ENCODE peak calls at places on chromosome 5, in nine cellular contexts. One of them, this sample, is unnamed. For H3K9me3, the result is how much of the 10 kb centered on the place peaks cover.

GRCh38 chr5:84327591-84327990 is 57.1 kb downstream of the EDIL3 start:
- DNase-seq in IMR-90: no peak
- DNase-seq in psoas muscle: no peak
- DNase-seq in H9: no peak
- DNase-seq in body of pancreas: no peak
- DNase-seq in keratinocyte: no peak
- DNase-seq in stomach: no peak
- DNase-seq in CD4-positive, alpha-beta T cell: no peak
- DNase-seq in gastrocnemius medialis: no peak
- DNase-seq in this sample: no peak

GRCh38 chr5:158155811-158156495 is 297.0 kb upstream of the CLINT1 start:
- DNase-seq in IMR-90: no peak
- DNase-seq in psoas muscle: no peak
- DNase-seq in H9: no peak
- DNase-seq in body of pancreas: no peak
- DNase-seq in keratinocyte: no peak
- DNase-seq in stomach: no peak
- DNase-seq in CD4-positive, alpha-beta T cell: no peak
- DNase-seq in gastrocnemius medialis: no peak
- DNase-seq in this sample: no peak

GRCh38 chr5:34914671-34915138 is 599 bp downstream of the RAD1 start:
- DNase-seq in IMR-90: peak
- DNase-seq in psoas muscle: peak
- DNase-seq in H9: peak
- DNase-seq in body of pancreas: peak
- DNase-seq in keratinocyte: no peak
- DNase-seq in stomach: peak
- DNase-seq in CD4-positive, alpha-beta T cell: no peak
- DNase-seq in gastrocnemius medialis: peak
- DNase-seq in this sample: no peak

GRCh38 chr5:137254695-137255094 is 244.4 kb downstream of the SPOCK1 start:
- DNase-seq in IMR-90: no peak
- DNase-seq in psoas muscle: no peak
- DNase-seq in H9: no peak
- DNase-seq in body of pancreas: peak
- DNase-seq in keratinocyte: no peak
- DNase-seq in stomach: no peak
- DNase-seq in CD4-positive, alpha-beta T cell: no peak
- DNase-seq in gastrocnemius medialis: peak
- DNase-seq in this sample: no peak

GRCh38 chr5:132110930-132111329 is 37.3 kb downstream of the CSF2 start:
- DNase-seq in IMR-90: peak
- DNase-seq in psoas muscle: no peak
- DNase-seq in H9: no peak
- DNase-seq in body of pancreas: no peak
- DNase-seq in keratinocyte: no peak
- DNase-seq in stomach: no peak
- DNase-seq in CD4-positive, alpha-beta T cell: no peak
- DNase-seq in gastrocnemius medialis: no peak
- DNase-seq in this sample: no peak

GRCh38 chr5:15959560-15960164 is 219.9 kb downstream of the MARCHF11 start:
- DNase-seq in IMR-90: no peak
- DNase-seq in psoas muscle: no peak
- DNase-seq in H9: no peak
- DNase-seq in body of pancreas: no peak
- DNase-seq in keratinocyte: no peak
- DNase-seq in stomach: no peak
- DNase-seq in CD4-positive, alpha-beta T cell: no peak
- DNase-seq in gastrocnemius medialis: no peak
- DNase-seq in this sample: no peak

GRCh38 chr5:64939772-64940510 is 171.2 kb downstream of the CWC27 start:
- DNase-seq in IMR-90: peak
- DNase-seq in psoas muscle: no peak
- DNase-seq in H9: peak
- DNase-seq in body of pancreas: no peak
- DNase-seq in keratinocyte: no peak
- DNase-seq in stomach: peak
- DNase-seq in CD4-positive, alpha-beta T cell: no peak
- DNase-seq in gastrocnemius medialis: no peak
- DNase-seq in this sample: peak

GRCh38 chr5:65483474-65484346 is 2.0 kb upstream of the ADAMTS6 start:
- DNase-seq in IMR-90: peak
- DNase-seq in psoas muscle: no peak
- DNase-seq in H9: no peak
- DNase-seq in body of pancreas: no peak
- DNase-seq in keratinocyte: peak
- DNase-seq in stomach: no peak
- DNase-seq in CD4-positive, alpha-beta T cell: no peak
- DNase-seq in gastrocnemius medialis: no peak
- DNase-seq in this sample: no peak

GRCh38 chr5:58937031-58937681 is 354.3 kb downstream of the RAB3C start:
- DNase-seq in IMR-90: no peak
- DNase-seq in psoas muscle: no peak
- DNase-seq in H9: peak
- DNase-seq in body of pancreas: no peak
- DNase-seq in keratinocyte: no peak
- DNase-seq in stomach: no peak
- DNase-seq in CD4-positive, alpha-beta T cell: no peak
- DNase-seq in gastrocnemius medialis: no peak
- DNase-seq in this sample: no peak

GRCh38 chr5:113487779-113488644 is at the start of gene MCC:
- DNase-seq in IMR-90: peak
- DNase-seq in psoas muscle: peak
- DNase-seq in H9: peak
- DNase-seq in body of pancreas: peak
- DNase-seq in keratinocyte: peak
- DNase-seq in stomach: peak
- DNase-seq in CD4-positive, alpha-beta T cell: no peak
- DNase-seq in gastrocnemius medialis: peak
- DNase-seq in this sample: peak

GRCh38 chr5:102666164-102666951 is 88.7 kb upstream of the PAM start:
- DNase-seq in IMR-90: no peak
- DNase-seq in psoas muscle: no peak
- DNase-seq in H9: no peak
- DNase-seq in body of pancreas: peak
- DNase-seq in keratinocyte: no peak
- DNase-seq in stomach: no peak
- DNase-seq in CD4-positive, alpha-beta T cell: no peak
- DNase-seq in gastrocnemius medialis: no peak
- DNase-seq in this sample: no peak

GRCh38 chr5:142920888-142921612 is 150.9 kb downstream of the ARHGAP26 start:
- DNase-seq in IMR-90: no peak
- DNase-seq in psoas muscle: no peak
- DNase-seq in H9: no peak
- DNase-seq in body of pancreas: no peak
- DNase-seq in keratinocyte: no peak
- DNase-seq in stomach: no peak
- DNase-seq in CD4-positive, alpha-beta T cell: no peak
- DNase-seq in gastrocnemius medialis: no peak
- DNase-seq in this sample: no peak

GRCh38 chr5:142926549-142926948 is 156.4 kb downstream of the ARHGAP26 start:
- DNase-seq in IMR-90: no peak
- DNase-seq in psoas muscle: no peak
- DNase-seq in H9: no peak
- DNase-seq in body of pancreas: peak
- DNase-seq in keratinocyte: no peak
- DNase-seq in stomach: no peak
- DNase-seq in CD4-positive, alpha-beta T cell: no peak
- DNase-seq in gastrocnemius medialis: no peak
- DNase-seq in this sample: no peak

GRCh38 chr5:142925795-142926194 is 155.6 kb downstream of the ARHGAP26 start:
- DNase-seq in IMR-90: peak
- DNase-seq in psoas muscle: no peak
- DNase-seq in H9: no peak
- DNase-seq in body of pancreas: peak
- DNase-seq in keratinocyte: no peak
- DNase-seq in stomach: no peak
- DNase-seq in CD4-positive, alpha-beta T cell: no peak
- DNase-seq in gastrocnemius medialis: no peak
- DNase-seq in this sample: no peak

GRCh38 chr5:142922223-142922952 is 152.2 kb downstream of the ARHGAP26 start:
- DNase-seq in IMR-90: peak
- DNase-seq in psoas muscle: no peak
- DNase-seq in H9: no peak
- DNase-seq in body of pancreas: no peak
- DNase-seq in keratinocyte: no peak
- DNase-seq in stomach: no peak
- DNase-seq in CD4-positive, alpha-beta T cell: no peak
- DNase-seq in gastrocnemius medialis: no peak
- DNase-seq in this sample: no peak

GRCh38 chr5:142924135-142924883 is 154.1 kb downstream of the ARHGAP26 start:
- DNase-seq in IMR-90: peak
- DNase-seq in psoas muscle: no peak
- DNase-seq in H9: no peak
- DNase-seq in body of pancreas: no peak
- DNase-seq in keratinocyte: no peak
- DNase-seq in stomach: no peak
- DNase-seq in CD4-positive, alpha-beta T cell: no peak
- DNase-seq in gastrocnemius medialis: no peak
- DNase-seq in this sample: no peak
- H3K27ac ChIP-seq in IMR-90: no peak
- H3K27ac ChIP-seq in psoas muscle: no peak
- H3K27ac ChIP-seq in H9: no peak
- H3K27ac ChIP-seq in body of pancreas: no peak
- H3K27ac ChIP-seq in keratinocyte: no peak
- H3K27ac ChIP-seq in stomach: no peak
- H3K27ac ChIP-seq in CD4-positive, alpha-beta T cell: no peak
- H3K27ac ChIP-seq in gastrocnemius medialis: peak
- H3K27ac ChIP-seq in this sample: no peak

DNA sequence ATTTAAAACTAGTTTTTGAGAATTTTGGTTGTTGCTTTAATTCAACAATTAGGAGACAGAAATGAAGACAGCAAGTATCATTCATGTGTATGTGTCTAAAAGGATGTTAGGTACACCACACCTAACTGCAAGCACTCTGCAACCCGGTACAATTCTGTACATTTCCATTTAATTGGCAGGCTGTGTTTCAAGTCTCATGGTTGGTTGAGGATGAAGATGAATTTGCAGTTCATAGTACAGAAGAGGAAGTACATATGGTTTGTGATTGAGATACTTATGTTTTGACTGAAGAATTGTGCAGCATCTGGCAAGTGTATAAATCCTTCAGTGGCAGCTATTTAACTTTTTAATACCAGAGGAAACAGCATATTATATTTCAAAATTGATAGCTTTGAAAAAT is 628.7 kb upstream of the ZNF608 start:
- DNase-seq in IMR-90: no peak
- DNase-seq in psoas muscle: no peak
- DNase-seq in H9: no peak
- DNase-seq in body of pancreas: no peak
- DNase-seq in keratinocyte: no peak
- DNase-seq in stomach: no peak
- DNase-seq in CD4-positive, alpha-beta T cell: no peak
- DNase-seq in gastrocnemius medialis: no peak
- DNase-seq in this sample: no peak
- H3K9me3 ChIP-seq in IMR-90: under half
- H3K9me3 ChIP-seq in psoas muscle: under half
- H3K9me3 ChIP-seq in H9: under half
- H3K9me3 ChIP-seq in body of pancreas: under half
- H3K9me3 ChIP-seq in keratinocyte: under half
- H3K9me3 ChIP-seq in stomach: under half
- H3K9me3 ChIP-seq in CD4-positive, alpha-beta T cell: under half
- H3K9me3 ChIP-seq in gastrocnemius medialis: under half
- H3K9me3 ChIP-seq in this sample: under half

DNA sequence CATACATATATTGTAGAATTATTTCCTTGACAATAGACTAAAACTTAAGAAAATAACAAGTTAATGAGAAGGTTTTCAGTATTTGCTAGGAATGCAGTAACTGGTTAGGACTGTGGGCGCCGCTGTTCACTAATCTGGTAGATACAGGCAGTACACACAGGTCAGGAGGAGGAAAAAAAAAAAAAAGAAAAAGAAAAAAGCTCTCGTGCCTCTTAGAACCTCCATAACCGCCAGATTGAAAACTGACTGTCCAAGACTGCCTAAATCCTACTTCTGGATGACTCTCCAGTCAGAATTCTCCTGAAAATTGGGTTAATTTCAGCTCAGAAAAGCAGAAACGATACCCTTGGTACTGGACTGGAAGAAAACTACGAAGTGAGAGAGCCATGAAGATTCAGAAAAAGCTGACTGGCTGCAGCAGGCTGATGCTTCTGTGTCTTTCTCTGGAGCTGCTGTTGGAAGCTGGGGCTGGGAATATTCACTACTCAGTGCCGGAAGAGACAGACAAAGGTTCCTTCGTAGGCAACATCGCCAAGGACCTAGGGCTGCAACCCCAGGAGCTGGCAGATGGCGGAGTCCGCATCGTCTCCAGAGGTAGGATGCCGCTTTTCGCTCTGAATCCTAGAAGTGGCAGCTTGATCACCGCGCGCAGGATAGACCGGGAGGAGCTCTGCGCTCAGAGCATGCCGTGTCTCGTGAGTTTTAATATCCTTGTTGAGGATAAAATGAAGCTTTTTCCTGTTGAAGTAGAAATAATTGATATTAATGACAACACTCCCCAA is at the start of gene PCDHGA1:
- DNase-seq in IMR-90: peak
- DNase-seq in psoas muscle: no peak
- DNase-seq in H9: no peak
- DNase-seq in body of pancreas: peak
- DNase-seq in keratinocyte: no peak
- DNase-seq in stomach: no peak
- DNase-seq in CD4-positive, alpha-beta T cell: no peak
- DNase-seq in gastrocnemius medialis: no peak
- DNase-seq in this sample: no peak
- TF ChIP-seq CTCF in IMR-90: peak
- TF ChIP-seq CTCF in psoas muscle: peak
- TF ChIP-seq CTCF in H9: peak
- TF ChIP-seq CTCF in body of pancreas: peak
- TF ChIP-seq CTCF in keratinocyte: peak
- TF ChIP-seq CTCF in stomach: no peak
- TF ChIP-seq CTCF in CD4-positive, alpha-beta T cell: no peak
- TF ChIP-seq CTCF in gastrocnemius medialis: peak
- TF ChIP-seq CTCF in this sample: no peak

GRCh38 chr5:140551872-140552271 is 4.4 kb downstream of the EIF4EBP3 start:
- DNase-seq in IMR-90: no peak
- DNase-seq in psoas muscle: no peak
- DNase-seq in H9: no peak
- DNase-seq in body of pancreas: no peak
- DNase-seq in keratinocyte: no peak
- DNase-seq in stomach: no peak
- DNase-seq in CD4-positive, alpha-beta T cell: no peak
- DNase-seq in gastrocnemius medialis: no peak
- DNase-seq in this sample: no peak

GRCh38 chr5:140554454-140554853 is 2.8 kb downstream of the SRA1 start:
- DNase-seq in IMR-90: peak
- DNase-seq in psoas muscle: no peak
- DNase-seq in H9: no peak
- DNase-seq in body of pancreas: no peak
- DNase-seq in keratinocyte: no peak
- DNase-seq in stomach: no peak
- DNase-seq in CD4-positive, alpha-beta T cell: no peak
- DNase-seq in gastrocnemius medialis: no peak
- DNase-seq in this sample: no peak

GRCh38 chr5:140555747-140556312 is 1.4 kb downstream of the SRA1 start:
- DNase-seq in IMR-90: no peak
- DNase-seq in psoas muscle: no peak
- DNase-seq in H9: no peak
- DNase-seq in body of pancreas: no peak
- DNase-seq in keratinocyte: no peak
- DNase-seq in stomach: no peak
- DNase-seq in CD4-positive, alpha-beta T cell: no peak
- DNase-seq in gastrocnemius medialis: no peak
- DNase-seq in this sample: no peak

GRCh38 chr5:140556438-140556837 is 835 bp downstream of the SRA1 start:
- DNase-seq in IMR-90: peak
- DNase-seq in psoas muscle: no peak
- DNase-seq in H9: no peak
- DNase-seq in body of pancreas: no peak
- DNase-seq in keratinocyte: no peak
- DNase-seq in stomach: no peak
- DNase-seq in CD4-positive, alpha-beta T cell: no peak
- DNase-seq in gastrocnemius medialis: no peak
- DNase-seq in this sample: no peak

GRCh38 chr5:140553657-140554056 is 3.6 kb downstream of the SRA1 start:
- DNase-seq in IMR-90: peak
- DNase-seq in psoas muscle: no peak
- DNase-seq in H9: no peak
- DNase-seq in body of pancreas: no peak
- DNase-seq in keratinocyte: no peak
- DNase-seq in stomach: no peak
- DNase-seq in CD4-positive, alpha-beta T cell: no peak
- DNase-seq in gastrocnemius medialis: no peak
- DNase-seq in this sample: no peak
- H3K27ac ChIP-seq in IMR-90: no peak
- H3K27ac ChIP-seq in psoas muscle: peak
- H3K27ac ChIP-seq in H9: no peak
- H3K27ac ChIP-seq in body of pancreas: no peak
- H3K27ac ChIP-seq in keratinocyte: peak
- H3K27ac ChIP-seq in stomach: peak
- H3K27ac ChIP-seq in CD4-positive, alpha-beta T cell: no peak
- H3K27ac ChIP-seq in gastrocnemius medialis: peak
- H3K27ac ChIP-seq in this sample: no peak

This sample was measured in lung.